ENCODE peak calls at places on chromosomes 2 and 18, in five cellular contexts. Y is endothelial cell, Q is T-helper 9 cell, G is brain microvascular endothelial cell, A is HT-29. D is an unnamed sample.
A peak's percentile ranks its signal among the peaks of the same experiment; 100 is the strongest.

GRCh38 chr2:57656198-57656597 is 390.4 kb upstream of the VRK2 start:
- DNase-seq in G (no peak), Y (no peak), A (no peak), Q (no peak), D (no peak)

GRCh38 chr2:120766758-120767351 is 31.2 kb downstream of the GLI2 start:
- DNase-seq in Y (no peak), A (no peak), G (no peak), Q (no peak), D (no peak)

GRCh38 chr18:47968721-47969120 is 38.3 kb upstream of the SMAD2 start:
- DNase-seq in Y (no peak), G (peak; percentile 38), Q (no peak), A (no peak), D (peak; percentile 8)

GRCh38 chr18:53541924-53542323 is 682.5 kb downstream of the MBD2 start:
- DNase-seq in Y (no peak), G (no peak), Q (no peak), A (no peak), D (no peak)

GRCh38 chr18:10559566-10560456 is 34.0 kb downstream of the NAPG start:
- DNase-seq in A (no peak), Q (no peak), Y (no peak), G (no peak), D (no peak)

GRCh38 chr2:197500503-197501179 is 462 bp downstream of the HSPE1 start:
- DNase-seq in A (peak; percentile 40), Y (no peak), Q (no peak), G (peak; percentile 1), D (no peak)

GRCh38 chr2:186365406-186365805 is 120.7 kb upstream of the ZC3H15 start:
- DNase-seq in A (no peak), Q (no peak), G (no peak), Y (no peak), D (no peak)

GRCh38 chr18:21672868-21673267 is 31.7 kb downstream of the ABHD3 start:
- DNase-seq in Q (no peak), A (no peak), G (peak; percentile 41), Y (no peak), D (peak; percentile 92)

GRCh38 chr2:40760071-40760666 is 308.3 kb upstream of the SLC8A1 start:
- DNase-seq in G (peak; percentile 66), Y (peak; percentile 58), Q (no peak), A (peak; percentile 71), D (peak; percentile 39)

GRCh38 chr2:113203901-113204519 is 30.2 kb downstream of the PSD4 start:
- DNase-seq in A (peak; percentile 95), Q (peak; percentile 58), G (peak; percentile 65), Y (peak; percentile 80), D (peak; percentile 72)

GRCh38 chr2:140122001-140122400 is 1341.8 kb upstream of the NXPH2 start:
- DNase-seq in A (no peak), Y (no peak), G (peak; percentile 9), Q (no peak), D (no peak)

GRCh38 chr18:79681484-79682387 is 2.1 kb downstream of the CTDP1 start:
- DNase-seq in Q (peak; percentile 57), A (peak; percentile 28), G (no peak), Y (no peak), D (no peak)

GRCh38 chr18:48875314-48875941 is 75.3 kb downstream of the SMAD7 start:
- DNase-seq in A (no peak), Y (no peak), G (no peak), Q (no peak), D (no peak)

GRCh38 chr2:138649571-138649970 is 130.6 kb downstream of the NXPH2 start:
- DNase-seq in A (no peak), G (no peak), Y (no peak), Q (no peak), D (no peak)

GRCh38 chr2:234843411-234843810 is 108.4 kb upstream of the SH3BP4 start:
- DNase-seq in Q (no peak), Y (no peak), A (peak; percentile 10), G (no peak), D (peak; percentile 58)

GRCh38 chr2:147061269-147061668 is 783.6 kb upstream of the ACVR2A start:
- DNase-seq in A (no peak), Y (no peak), Q (no peak), G (no peak), D (no peak)

GRCh38 chr18:36757081-36757480 is 71.7 kb downstream of the TPGS2 start:
- DNase-seq in G (peak; percentile 49), Y (peak; percentile 22), A (peak; percentile 52), Q (no peak), D (peak; percentile 30)